ENCODE peak calls at places on chromosomes 5 and 9, in eight cellular contexts. One of them, this sample, is unnamed.

GRCh38 chr5:33195431-33196128 is 245.2 kb upstream of the TARS1 start:
- DNase-seq in AG04450: peak; percentile 23
- DNase-seq in HL-60: no peak
- DNase-seq in AG09319: peak; percentile 19
- DNase-seq in kidney: no peak
- DNase-seq in colonic mucosa: no peak
- DNase-seq in ascending aorta: no peak
- DNase-seq in A549: no peak
- DNase-seq in this sample: no peak

GRCh38 chr9:89518466-89519392 is 20.8 kb upstream of the SEMA4D start:
- DNase-seq in HL-60: peak; percentile 55
- DNase-seq in A549: no peak
- DNase-seq in AG04450: no peak
- DNase-seq in colonic mucosa: no peak
- DNase-seq in AG09319: no peak
- DNase-seq in ascending aorta: no peak
- DNase-seq in kidney: no peak
- DNase-seq in this sample: no peak

GRCh38 chr9:6669881-6670280 is 24.4 kb upstream of the GLDC start:
- DNase-seq in colonic mucosa: no peak
- DNase-seq in kidney: no peak
- DNase-seq in AG04450: no peak
- DNase-seq in ascending aorta: no peak
- DNase-seq in AG09319: no peak
- DNase-seq in A549: no peak
- DNase-seq in HL-60: no peak
- DNase-seq in this sample: no peak

GRCh38 chr5:143826909-143827514 is 15.1 kb downstream of the HMHB1 start:
- DNase-seq in A549: peak; percentile 12
- DNase-seq in AG04450: no peak
- DNase-seq in AG09319: peak; percentile 78
- DNase-seq in ascending aorta: no peak
- DNase-seq in colonic mucosa: no peak
- DNase-seq in HL-60: no peak
- DNase-seq in kidney: no peak
- DNase-seq in this sample: no peak

GRCh38 chr5:116626272-116626723 is 51.7 kb upstream of the SEMA6A start:
- DNase-seq in AG04450: no peak
- DNase-seq in A549: no peak
- DNase-seq in AG09319: peak; percentile 8
- DNase-seq in ascending aorta: peak; percentile 10
- DNase-seq in HL-60: peak; percentile 27
- DNase-seq in kidney: peak; percentile 76
- DNase-seq in colonic mucosa: peak; percentile 73
- DNase-seq in this sample: no peak

GRCh38 chr9:136806631-136807201 is 1.0 kb upstream of the RABL6 start:
- DNase-seq in A549: no peak
- DNase-seq in AG09319: no peak
- DNase-seq in HL-60: no peak
- DNase-seq in AG04450: no peak
- DNase-seq in colonic mucosa: no peak
- DNase-seq in ascending aorta: no peak
- DNase-seq in kidney: peak; percentile 76
- DNase-seq in this sample: no peak

GRCh38 chr5:141763526-141763925 is 81.5 kb upstream of the ARAP3 start:
- DNase-seq in AG09319: no peak
- DNase-seq in kidney: no peak
- DNase-seq in HL-60: no peak
- DNase-seq in ascending aorta: no peak
- DNase-seq in colonic mucosa: no peak
- DNase-seq in A549: no peak
- DNase-seq in AG04450: no peak
- DNase-seq in this sample: no peak

GRCh38 chr5:154211611-154212390 is 21.3 kb downstream of the GALNT10 start:
- DNase-seq in AG09319: no peak
- DNase-seq in kidney: no peak
- DNase-seq in HL-60: no peak
- DNase-seq in A549: no peak
- DNase-seq in ascending aorta: no peak
- DNase-seq in colonic mucosa: no peak
- DNase-seq in AG04450: no peak
- DNase-seq in this sample: no peak

GRCh38 chr5:50727149-50727496 is 60.7 kb downstream of the PARP8 start:
- DNase-seq in A549: no peak
- DNase-seq in kidney: no peak
- DNase-seq in colonic mucosa: no peak
- DNase-seq in AG04450: no peak
- DNase-seq in AG09319: no peak
- DNase-seq in ascending aorta: no peak
- DNase-seq in HL-60: no peak
- DNase-seq in this sample: no peak

GRCh38 chr9:99158629-99159028 is 53.7 kb downstream of the TGFBR1 start:
- DNase-seq in AG04450: no peak
- DNase-seq in AG09319: no peak
- DNase-seq in colonic mucosa: no peak
- DNase-seq in ascending aorta: no peak
- DNase-seq in kidney: no peak
- DNase-seq in HL-60: no peak
- DNase-seq in A549: no peak
- DNase-seq in this sample: no peak

GRCh38 chr5:119083679-119084078 is 12.8 kb downstream of the DMXL1 start:
- DNase-seq in A549: no peak
- DNase-seq in kidney: no peak
- DNase-seq in HL-60: no peak
- DNase-seq in colonic mucosa: no peak
- DNase-seq in AG09319: no peak
- DNase-seq in AG04450: no peak
- DNase-seq in ascending aorta: no peak
- DNase-seq in this sample: no peak

GRCh38 chr9:81602887-81603680 is 86.3 kb downstream of the TLE1 start:
- DNase-seq in A549: no peak
- DNase-seq in colonic mucosa: no peak
- DNase-seq in ascending aorta: no peak
- DNase-seq in HL-60: no peak
- DNase-seq in AG04450: no peak
- DNase-seq in kidney: no peak
- DNase-seq in AG09319: no peak
- DNase-seq in this sample: no peak

GRCh38 chr9:121888438-121888775 is 204.7 kb downstream of the TTLL11 start:
- DNase-seq in ascending aorta: no peak
- DNase-seq in AG09319: no peak
- DNase-seq in AG04450: no peak
- DNase-seq in HL-60: no peak
- DNase-seq in kidney: no peak
- DNase-seq in colonic mucosa: no peak
- DNase-seq in A549: peak; percentile 29
- DNase-seq in this sample: no peak

GRCh38 chr5:41754857-41755256 is 115.4 kb downstream of the OXCT1 start:
- DNase-seq in A549: no peak
- DNase-seq in HL-60: no peak
- DNase-seq in kidney: no peak
- DNase-seq in AG04450: no peak
- DNase-seq in colonic mucosa: no peak
- DNase-seq in AG09319: no peak
- DNase-seq in ascending aorta: no peak
- DNase-seq in this sample: no peak
- TF ChIP-seq CTCF in A549: peak; percentile 39
- TF ChIP-seq CTCF in HL-60: no peak
- TF ChIP-seq CTCF in kidney: no peak
- TF ChIP-seq CTCF in AG04450: no peak
- TF ChIP-seq CTCF in colonic mucosa: no peak
- TF ChIP-seq CTCF in AG09319: peak; percentile 23
- TF ChIP-seq CTCF in ascending aorta: no peak
- TF ChIP-seq CTCF in this sample: no peak

DNA sequence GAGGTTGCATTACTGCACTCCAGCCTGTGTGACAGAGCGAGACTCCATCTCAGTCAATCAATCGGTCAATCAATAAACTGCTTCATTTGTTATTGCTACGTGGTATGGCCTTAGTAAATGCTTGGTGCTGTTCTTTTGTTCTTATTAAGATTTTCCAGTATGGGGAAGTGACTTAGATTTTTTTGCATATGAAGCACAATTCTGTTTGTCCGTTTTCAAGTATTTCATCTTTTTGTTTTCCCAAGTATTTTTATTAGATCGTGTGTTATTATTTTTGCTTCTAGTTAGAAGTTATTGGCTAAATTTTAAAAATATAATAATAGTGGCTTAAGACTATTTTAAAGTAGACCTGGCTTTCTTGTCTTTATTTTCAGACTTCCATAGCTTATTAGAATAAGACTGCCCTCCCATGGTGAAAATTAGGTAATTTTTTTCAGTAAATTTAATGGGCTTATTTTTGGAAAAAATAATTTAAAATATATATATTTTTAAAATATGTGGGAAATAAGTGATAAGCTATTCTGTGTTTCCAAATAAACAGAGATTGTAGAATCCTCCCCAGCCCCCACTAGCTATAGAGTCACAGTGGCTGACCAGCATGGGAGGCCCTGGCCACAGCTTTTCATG is 14.7 kb upstream of the OMD start:
- DNase-seq in HL-60: no peak
- DNase-seq in AG04450: no peak
- DNase-seq in AG09319: no peak
- DNase-seq in ascending aorta: no peak
- DNase-seq in colonic mucosa: no peak
- DNase-seq in A549: no peak
- DNase-seq in kidney: no peak
- DNase-seq in this sample: no peak
- TF ChIP-seq CTCF in HL-60: no peak
- TF ChIP-seq CTCF in AG04450: peak; percentile 50
- TF ChIP-seq CTCF in AG09319: peak; percentile 24
- TF ChIP-seq CTCF in ascending aorta: peak; percentile 51
- TF ChIP-seq CTCF in colonic mucosa: no peak
- TF ChIP-seq CTCF in A549: peak; percentile 43
- TF ChIP-seq CTCF in kidney: no peak
- TF ChIP-seq CTCF in this sample: no peak

GRCh38 chr5:10607666-10608442 is 44.0 kb downstream of the ANKRD33B start:
- DNase-seq in AG09319: peak; percentile 51
- DNase-seq in ascending aorta: no peak
- DNase-seq in AG04450: no peak
- DNase-seq in kidney: no peak
- DNase-seq in A549: no peak
- DNase-seq in colonic mucosa: peak; percentile 49
- DNase-seq in HL-60: peak; percentile 93
- DNase-seq in this sample: no peak
- TF ChIP-seq CTCF in AG09319: peak; percentile 35
- TF ChIP-seq CTCF in ascending aorta: no peak
- TF ChIP-seq CTCF in AG04450: peak; percentile 37
- TF ChIP-seq CTCF in kidney: peak; percentile 25
- TF ChIP-seq CTCF in A549: no peak
- TF ChIP-seq CTCF in colonic mucosa: no peak
- TF ChIP-seq CTCF in HL-60: peak; percentile 49
- TF ChIP-seq CTCF in this sample: no peak

GRCh38 chr5:179768326-179769085 is 25.3 kb upstream of the LTC4S start:
- DNase-seq in kidney: no peak
- DNase-seq in AG09319: no peak
- DNase-seq in AG04450: no peak
- DNase-seq in ascending aorta: no peak
- DNase-seq in HL-60: no peak
- DNase-seq in colonic mucosa: no peak
- DNase-seq in A549: no peak
- DNase-seq in this sample: no peak
- TF ChIP-seq CTCF in kidney: no peak
- TF ChIP-seq CTCF in AG09319: no peak
- TF ChIP-seq CTCF in AG04450: no peak
- TF ChIP-seq CTCF in ascending aorta: no peak
- TF ChIP-seq CTCF in HL-60: no peak
- TF ChIP-seq CTCF in colonic mucosa: no peak
- TF ChIP-seq CTCF in A549: peak; percentile 9
- TF ChIP-seq CTCF in this sample: no peak

DNA sequence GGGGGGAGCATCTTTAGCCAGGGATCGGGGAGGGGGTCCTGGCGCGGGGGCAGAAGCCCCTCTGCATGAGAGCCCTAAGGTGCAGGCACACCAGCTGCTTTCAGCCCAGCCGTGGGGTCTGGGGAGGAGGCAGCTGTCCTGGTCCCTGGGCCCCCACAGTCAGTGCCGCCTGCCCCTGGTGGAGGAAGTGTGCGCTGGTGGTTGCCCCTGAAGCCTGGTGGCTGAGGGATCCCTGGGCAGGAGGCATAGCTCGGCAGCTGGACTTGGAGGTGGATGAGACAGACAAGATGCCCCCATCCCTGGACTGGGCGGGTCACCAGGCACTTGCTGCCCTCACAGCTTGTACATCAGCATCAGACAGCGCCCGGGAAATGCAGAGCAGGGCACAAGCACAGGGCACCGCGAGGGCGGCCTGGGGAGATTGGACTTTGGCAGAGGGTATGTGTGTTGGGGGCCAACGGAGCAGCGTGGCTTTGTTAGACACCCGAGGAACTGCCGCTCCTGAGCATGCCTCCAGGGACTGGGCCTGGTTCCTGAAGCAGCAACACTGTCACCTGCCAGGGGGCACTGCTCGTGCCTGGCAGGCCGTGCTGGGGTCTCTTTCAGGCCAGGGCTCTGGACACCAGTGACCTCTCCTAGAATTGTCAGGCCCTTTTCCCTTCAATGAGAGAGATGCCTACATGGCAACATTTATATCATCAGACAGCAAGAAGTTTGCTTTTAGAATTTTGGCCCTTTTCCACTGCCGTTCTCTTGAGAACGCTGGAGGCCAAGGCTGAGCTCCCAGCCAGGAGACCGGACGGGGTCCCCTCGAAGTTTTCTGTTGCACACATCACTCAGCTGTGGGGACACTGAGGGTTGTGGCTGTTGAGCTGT is 41.9 kb upstream of the CTSL start:
- DNase-seq in colonic mucosa: no peak
- DNase-seq in ascending aorta: no peak
- DNase-seq in AG09319: no peak
- DNase-seq in HL-60: no peak
- DNase-seq in A549: no peak
- DNase-seq in kidney: no peak
- DNase-seq in AG04450: no peak
- DNase-seq in this sample: no peak
- TF ChIP-seq CTCF in colonic mucosa: no peak
- TF ChIP-seq CTCF in ascending aorta: no peak
- TF ChIP-seq CTCF in AG09319: no peak
- TF ChIP-seq CTCF in HL-60: no peak
- TF ChIP-seq CTCF in A549: no peak
- TF ChIP-seq CTCF in kidney: peak; percentile 4
- TF ChIP-seq CTCF in AG04450: no peak
- TF ChIP-seq CTCF in this sample: no peak

DNA sequence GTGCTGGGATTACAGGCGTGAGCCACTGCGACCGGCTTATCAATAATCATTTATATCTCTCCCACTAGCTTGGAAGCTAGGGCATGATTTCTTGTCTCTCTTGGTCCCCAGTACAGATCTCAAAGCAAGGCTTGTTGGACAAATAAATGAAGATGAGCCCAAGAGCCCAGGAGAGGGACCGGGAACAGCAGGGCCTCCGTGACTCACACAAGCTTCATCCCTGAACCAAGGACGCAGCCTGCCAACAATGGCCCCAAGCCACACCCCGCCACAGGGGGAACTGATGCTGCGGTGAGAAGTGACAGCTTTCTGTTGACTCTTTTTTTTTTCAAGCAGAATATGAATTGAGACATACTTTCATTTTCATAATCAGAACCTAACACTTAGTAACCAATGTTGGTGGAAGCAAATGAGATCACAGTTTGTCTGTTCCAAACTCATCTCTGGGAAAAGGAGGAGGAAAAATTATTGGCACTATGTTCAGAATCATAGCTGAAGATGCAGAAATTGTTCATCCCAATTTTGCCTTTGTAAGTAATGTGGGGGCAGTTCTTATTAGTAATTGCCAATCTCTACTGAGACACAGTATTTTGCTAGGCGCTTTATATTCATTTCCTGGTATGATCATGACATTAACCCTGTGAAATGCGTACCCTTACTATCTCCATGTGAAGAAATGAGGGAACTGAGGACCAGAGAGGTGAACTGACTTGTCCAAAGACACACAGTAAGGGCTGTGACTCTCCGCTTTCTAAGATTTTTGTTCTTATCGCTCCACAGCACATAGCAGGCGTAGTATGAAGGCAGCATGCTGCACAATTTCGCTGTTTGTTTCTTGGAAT is 6.6 kb upstream of the DUSP1 start:
- DNase-seq in HL-60: peak; percentile 89
- DNase-seq in kidney: peak; percentile 93
- DNase-seq in A549: peak; percentile 88
- DNase-seq in ascending aorta: peak; percentile 91
- DNase-seq in AG04450: no peak
- DNase-seq in AG09319: peak; percentile 40
- DNase-seq in colonic mucosa: peak; percentile 93
- DNase-seq in this sample: peak; percentile 66
- TF ChIP-seq CTCF in HL-60: no peak
- TF ChIP-seq CTCF in kidney: no peak
- TF ChIP-seq CTCF in A549: no peak
- TF ChIP-seq CTCF in ascending aorta: no peak
- TF ChIP-seq CTCF in AG04450: no peak
- TF ChIP-seq CTCF in AG09319: no peak
- TF ChIP-seq CTCF in colonic mucosa: no peak
- TF ChIP-seq CTCF in this sample: no peak